ENCODE peak calls at places on chromosomes 16 and 17, in nine cellular contexts. One of them, this sample, is unnamed.
A peak's percentile ranks its signal among the peaks of the same experiment; 100 is the strongest.

GRCh38 chr16:55499951-55500350 is 8.9 kb upstream of the LPCAT2 start:
- DNase-seq in IMR-90: peak; percentile 99
- DNase-seq in Panc1: no peak
- DNase-seq in keratinocyte: peak; percentile 68
- DNase-seq in WERI-Rb-1: peak; percentile 40
- DNase-seq in fibroblast of lung: peak; percentile 100
- DNase-seq in transverse colon: no peak
- DNase-seq in astrocyte: peak; percentile 100
- DNase-seq in upper lobe of right lung: no peak
- DNase-seq in this sample: peak; percentile 98

GRCh38 chr16:1002399-1003161 is 21.0 kb downstream of the SOX8 start:
- DNase-seq in IMR-90: peak; percentile 81
- DNase-seq in WERI-Rb-1: no peak
- DNase-seq in keratinocyte: peak; percentile 26
- DNase-seq in transverse colon: peak; percentile 42
- DNase-seq in astrocyte: peak; percentile 66
- DNase-seq in fibroblast of lung: peak; percentile 75
- DNase-seq in upper lobe of right lung: no peak
- DNase-seq in Panc1: peak; percentile 89
- DNase-seq in this sample: peak; percentile 73

GRCh38 chr16:57380671-57381462 is 8.6 kb downstream of the CX3CL1 start:
- DNase-seq in WERI-Rb-1: no peak
- DNase-seq in fibroblast of lung: peak; percentile 25
- DNase-seq in upper lobe of right lung: no peak
- DNase-seq in astrocyte: no peak
- DNase-seq in IMR-90: peak; percentile 11
- DNase-seq in Panc1: no peak
- DNase-seq in transverse colon: no peak
- DNase-seq in keratinocyte: no peak
- DNase-seq in this sample: peak; percentile 51

GRCh38 chr16:86878290-86879160 is 300.2 kb downstream of the FOXL1 start:
- DNase-seq in WERI-Rb-1: no peak
- DNase-seq in upper lobe of right lung: peak; percentile 52
- DNase-seq in keratinocyte: no peak
- DNase-seq in Panc1: no peak
- DNase-seq in astrocyte: no peak
- DNase-seq in fibroblast of lung: no peak
- DNase-seq in transverse colon: no peak
- DNase-seq in IMR-90: no peak
- DNase-seq in this sample: no peak

GRCh38 chr17:79947351-79948031 is 88.2 kb downstream of the TBC1D16 start:
- DNase-seq in transverse colon: no peak
- DNase-seq in fibroblast of lung: peak; percentile 95
- DNase-seq in astrocyte: peak; percentile 96
- DNase-seq in WERI-Rb-1: peak; percentile 8
- DNase-seq in keratinocyte: peak; percentile 13
- DNase-seq in IMR-90: peak; percentile 10
- DNase-seq in Panc1: no peak
- DNase-seq in upper lobe of right lung: peak; percentile 60
- DNase-seq in this sample: no peak

GRCh38 chr16:78789556-78789955 is 690.1 kb downstream of the WWOX start:
- DNase-seq in IMR-90: no peak
- DNase-seq in upper lobe of right lung: no peak
- DNase-seq in transverse colon: no peak
- DNase-seq in keratinocyte: no peak
- DNase-seq in astrocyte: no peak
- DNase-seq in WERI-Rb-1: no peak
- DNase-seq in fibroblast of lung: no peak
- DNase-seq in Panc1: no peak
- DNase-seq in this sample: no peak

GRCh38 chr17:29195465-29196081 is 15.4 kb upstream of the MYO18A start:
- DNase-seq in transverse colon: no peak
- DNase-seq in astrocyte: no peak
- DNase-seq in IMR-90: no peak
- DNase-seq in Panc1: no peak
- DNase-seq in WERI-Rb-1: no peak
- DNase-seq in keratinocyte: no peak
- DNase-seq in fibroblast of lung: no peak
- DNase-seq in upper lobe of right lung: no peak
- DNase-seq in this sample: no peak

GRCh38 chr17:8163978-8164814 is 1.4 kb upstream of the VAMP2 start:
- DNase-seq in keratinocyte: no peak
- DNase-seq in WERI-Rb-1: peak; percentile 88
- DNase-seq in IMR-90: peak; percentile 59
- DNase-seq in transverse colon: peak; percentile 82
- DNase-seq in upper lobe of right lung: peak; percentile 83
- DNase-seq in astrocyte: peak; percentile 25
- DNase-seq in fibroblast of lung: peak; percentile 37
- DNase-seq in Panc1: no peak
- DNase-seq in this sample: peak; percentile 55

GRCh38 chr17:30905742-30906100 is 317 bp downstream of the TEFM start:
- DNase-seq in Panc1: no peak
- DNase-seq in WERI-Rb-1: no peak
- DNase-seq in transverse colon: peak; percentile 11
- DNase-seq in astrocyte: no peak
- DNase-seq in keratinocyte: no peak
- DNase-seq in IMR-90: no peak
- DNase-seq in upper lobe of right lung: no peak
- DNase-seq in fibroblast of lung: no peak
- DNase-seq in this sample: peak; percentile 7

GRCh38 chr17:42281571-42282096 is 5.4 kb upstream of the STAT5B start:
- DNase-seq in WERI-Rb-1: peak; percentile 6
- DNase-seq in IMR-90: no peak
- DNase-seq in fibroblast of lung: no peak
- DNase-seq in transverse colon: no peak
- DNase-seq in upper lobe of right lung: peak; percentile 16
- DNase-seq in keratinocyte: no peak
- DNase-seq in astrocyte: no peak
- DNase-seq in Panc1: no peak
- DNase-seq in this sample: no peak

GRCh38 chr16:47013910-47014309 is 40.4 kb upstream of the DNAJA2 start:
- DNase-seq in keratinocyte: no peak
- DNase-seq in transverse colon: no peak
- DNase-seq in astrocyte: no peak
- DNase-seq in IMR-90: no peak
- DNase-seq in Panc1: no peak
- DNase-seq in upper lobe of right lung: no peak
- DNase-seq in WERI-Rb-1: no peak
- DNase-seq in fibroblast of lung: no peak
- DNase-seq in this sample: no peak
- TF ChIP-seq CTCF in keratinocyte: no peak
- TF ChIP-seq CTCF in transverse colon: no peak
- TF ChIP-seq CTCF in astrocyte: no peak
- TF ChIP-seq CTCF in IMR-90: no peak
- TF ChIP-seq CTCF in Panc1: no peak
- TF ChIP-seq CTCF in upper lobe of right lung: no peak
- TF ChIP-seq CTCF in WERI-Rb-1: no peak
- TF ChIP-seq CTCF in fibroblast of lung: no peak
- TF ChIP-seq CTCF in this sample: no peak

GRCh38 chr16:90047714-90048346 is 28.6 kb upstream of the DBNDD1 start:
- DNase-seq in transverse colon: no peak
- DNase-seq in fibroblast of lung: no peak
- DNase-seq in upper lobe of right lung: no peak
- DNase-seq in keratinocyte: no peak
- DNase-seq in IMR-90: no peak
- DNase-seq in astrocyte: no peak
- DNase-seq in WERI-Rb-1: no peak
- DNase-seq in Panc1: no peak
- DNase-seq in this sample: no peak

GRCh38 chr16:90046971-90047713 is 27.9 kb upstream of the DBNDD1 start:
- DNase-seq in transverse colon: peak; percentile 54
- DNase-seq in WERI-Rb-1: no peak
- DNase-seq in upper lobe of right lung: peak; percentile 87
- DNase-seq in astrocyte: peak; percentile 38
- DNase-seq in IMR-90: peak; percentile 58
- DNase-seq in fibroblast of lung: peak; percentile 57
- DNase-seq in Panc1: no peak
- DNase-seq in keratinocyte: no peak
- DNase-seq in this sample: peak; percentile 72

GRCh38 chr16:90048347-90048722 is 28.8 kb downstream of the PRDM7 start:
- DNase-seq in transverse colon: no peak
- DNase-seq in WERI-Rb-1: no peak
- DNase-seq in fibroblast of lung: no peak
- DNase-seq in Panc1: no peak
- DNase-seq in IMR-90: no peak
- DNase-seq in upper lobe of right lung: no peak
- DNase-seq in astrocyte: no peak
- DNase-seq in keratinocyte: no peak
- DNase-seq in this sample: no peak

GRCh38 chr16:90044111-90044551 is 24.9 kb upstream of the DBNDD1 start:
- DNase-seq in fibroblast of lung: peak; percentile 44
- DNase-seq in Panc1: no peak
- DNase-seq in transverse colon: peak; percentile 74
- DNase-seq in WERI-Rb-1: no peak
- DNase-seq in astrocyte: peak; percentile 18
- DNase-seq in keratinocyte: peak; percentile 60
- DNase-seq in IMR-90: no peak
- DNase-seq in upper lobe of right lung: peak; percentile 69
- DNase-seq in this sample: no peak

GRCh38 chr16:90046122-90046970 is 27.1 kb upstream of the DBNDD1 start:
- DNase-seq in keratinocyte: no peak
- DNase-seq in upper lobe of right lung: peak; percentile 53
- DNase-seq in Panc1: no peak
- DNase-seq in WERI-Rb-1: no peak
- DNase-seq in IMR-90: no peak
- DNase-seq in astrocyte: no peak
- DNase-seq in transverse colon: no peak
- DNase-seq in fibroblast of lung: no peak
- DNase-seq in this sample: no peak
- H3K4me3 ChIP-seq in keratinocyte: no peak overlapping the region
- H3K4me3 ChIP-seq in upper lobe of right lung: peak overlapping the region; percentile 32
- H3K4me3 ChIP-seq in Panc1: peak overlapping the region; percentile 35
- H3K4me3 ChIP-seq in WERI-Rb-1: no peak overlapping the region
- H3K4me3 ChIP-seq in IMR-90: no peak overlapping the region
- H3K4me3 ChIP-seq in astrocyte: no peak overlapping the region
- H3K4me3 ChIP-seq in transverse colon: no peak overlapping the region
- H3K4me3 ChIP-seq in fibroblast of lung: no peak overlapping the region
- H3K4me3 ChIP-seq in this sample: peak overlapping the region; percentile 5

GRCh38 chr16:89061590-89062380 is 31.9 kb upstream of the ACSF3 start:
- DNase-seq in IMR-90: no peak
- DNase-seq in Panc1: no peak
- DNase-seq in fibroblast of lung: no peak
- DNase-seq in WERI-Rb-1: peak; percentile 59
- DNase-seq in keratinocyte: no peak
- DNase-seq in transverse colon: no peak
- DNase-seq in astrocyte: no peak
- DNase-seq in upper lobe of right lung: no peak
- DNase-seq in this sample: no peak

GRCh38 chr16:89063768-89064320 is 29.8 kb upstream of the ACSF3 start:
- DNase-seq in transverse colon: no peak
- DNase-seq in Panc1: no peak
- DNase-seq in keratinocyte: no peak
- DNase-seq in astrocyte: no peak
- DNase-seq in upper lobe of right lung: no peak
- DNase-seq in IMR-90: no peak
- DNase-seq in fibroblast of lung: no peak
- DNase-seq in WERI-Rb-1: no peak
- DNase-seq in this sample: no peak

GRCh38 chr16:89061086-89061485 is 32.6 kb upstream of the ACSF3 start:
- DNase-seq in upper lobe of right lung: no peak
- DNase-seq in IMR-90: no peak
- DNase-seq in transverse colon: no peak
- DNase-seq in fibroblast of lung: no peak
- DNase-seq in WERI-Rb-1: no peak
- DNase-seq in Panc1: no peak
- DNase-seq in keratinocyte: no peak
- DNase-seq in astrocyte: no peak
- DNase-seq in this sample: no peak

GRCh38 chr16:89064606-89065444 is 28.8 kb upstream of the ACSF3 start:
- DNase-seq in Panc1: no peak
- DNase-seq in upper lobe of right lung: no peak
- DNase-seq in IMR-90: no peak
- DNase-seq in keratinocyte: no peak
- DNase-seq in astrocyte: no peak
- DNase-seq in WERI-Rb-1: no peak
- DNase-seq in fibroblast of lung: no peak
- DNase-seq in transverse colon: no peak
- DNase-seq in this sample: no peak

DNA sequence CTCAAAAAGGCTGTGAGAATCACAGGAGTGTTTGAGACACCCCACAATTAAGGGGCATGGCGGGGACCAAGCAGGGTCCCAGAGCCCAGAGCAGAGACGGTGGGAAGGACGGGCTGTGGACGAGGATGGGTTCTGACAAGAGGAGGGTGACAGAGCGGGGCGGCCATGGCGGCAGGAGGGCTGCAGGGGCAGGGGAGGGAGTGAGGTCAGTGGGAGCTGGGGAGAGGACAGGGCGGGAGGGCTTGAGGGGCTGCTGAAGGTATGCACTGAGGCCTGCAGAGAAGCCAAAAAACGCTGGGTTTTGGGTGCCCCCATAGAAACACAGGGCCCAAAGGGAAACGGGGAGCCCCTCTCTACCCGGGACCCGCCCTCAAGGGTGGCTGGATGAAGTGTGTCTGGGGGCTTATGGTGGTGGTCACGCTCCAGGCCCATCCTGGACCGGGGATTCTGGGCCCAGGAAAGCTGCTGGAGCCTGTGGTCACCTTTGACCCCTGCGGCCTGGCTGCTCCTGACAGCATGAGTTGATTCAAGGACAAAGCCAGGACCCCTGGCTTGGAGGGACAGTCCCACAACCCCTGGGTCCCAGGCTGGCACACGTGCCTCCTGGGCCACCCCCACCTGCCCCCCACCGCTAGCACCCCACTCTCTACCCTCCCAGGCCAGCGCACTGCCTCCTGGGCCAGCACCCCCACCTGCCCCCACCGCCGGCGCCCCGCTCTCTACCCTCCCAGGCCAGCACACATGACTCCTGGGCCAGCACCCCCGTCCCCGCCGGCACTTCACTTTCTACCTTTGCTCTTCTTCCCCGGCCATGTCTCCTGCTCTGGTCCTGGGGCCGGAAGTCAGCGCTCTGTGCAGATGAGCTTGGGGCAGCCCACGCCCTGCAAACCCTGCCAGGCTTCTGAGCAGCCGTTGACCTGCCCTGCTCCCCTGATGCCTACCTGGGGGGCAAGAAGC is 31.0 kb upstream of the ACSF3 start:
- DNase-seq in transverse colon: no peak
- DNase-seq in fibroblast of lung: no peak
- DNase-seq in Panc1: no peak
- DNase-seq in upper lobe of right lung: no peak
- DNase-seq in IMR-90: no peak
- DNase-seq in WERI-Rb-1: no peak
- DNase-seq in astrocyte: no peak
- DNase-seq in keratinocyte: no peak
- DNase-seq in this sample: no peak
- TF ChIP-seq CTCF in transverse colon: no peak
- TF ChIP-seq CTCF in fibroblast of lung: no peak
- TF ChIP-seq CTCF in Panc1: no peak
- TF ChIP-seq CTCF in upper lobe of right lung: no peak
- TF ChIP-seq CTCF in IMR-90: no peak
- TF ChIP-seq CTCF in WERI-Rb-1: no peak
- TF ChIP-seq CTCF in astrocyte: no peak
- TF ChIP-seq CTCF in keratinocyte: no peak
- TF ChIP-seq CTCF in this sample: no peak

DNA sequence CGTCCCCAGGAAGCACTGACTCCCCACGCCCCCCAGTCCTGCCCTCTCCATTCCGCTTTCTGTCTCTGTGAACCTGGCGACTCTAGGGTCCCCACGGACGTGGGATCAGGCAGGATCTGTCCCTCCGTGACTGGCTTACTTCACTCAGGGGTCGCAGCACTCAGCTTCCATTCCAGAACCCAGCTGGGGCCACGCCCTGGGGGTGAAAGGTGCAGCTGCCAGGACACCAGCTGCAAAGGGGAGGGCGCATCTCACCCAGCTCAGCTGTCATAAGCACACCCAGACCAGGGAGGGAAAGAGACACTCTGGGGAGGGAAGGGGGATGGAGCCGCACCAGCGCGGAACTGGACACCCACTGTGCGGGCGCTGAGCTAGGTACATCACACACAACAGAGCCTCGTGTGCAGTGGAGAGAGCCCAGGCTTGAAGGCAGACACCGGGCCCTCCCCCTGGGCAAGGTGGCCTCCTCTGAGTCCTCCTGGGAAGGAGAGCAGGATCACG is 18.5 kb upstream of the HEXD start:
- DNase-seq in transverse colon: no peak
- DNase-seq in fibroblast of lung: no peak
- DNase-seq in keratinocyte: no peak
- DNase-seq in astrocyte: no peak
- DNase-seq in Panc1: no peak
- DNase-seq in upper lobe of right lung: no peak
- DNase-seq in WERI-Rb-1: peak; percentile 90
- DNase-seq in IMR-90: no peak
- DNase-seq in this sample: no peak
- H3K4me3 ChIP-seq in transverse colon: no peak overlapping the region
- H3K4me3 ChIP-seq in fibroblast of lung: no peak overlapping the region
- H3K4me3 ChIP-seq in keratinocyte: no peak overlapping the region
- H3K4me3 ChIP-seq in astrocyte: no peak overlapping the region
- H3K4me3 ChIP-seq in Panc1: no peak overlapping the region
- H3K4me3 ChIP-seq in upper lobe of right lung: no peak overlapping the region
- H3K4me3 ChIP-seq in WERI-Rb-1: peak overlapping the region; percentile 2
- H3K4me3 ChIP-seq in IMR-90: no peak overlapping the region
- H3K4me3 ChIP-seq in this sample: no peak overlapping the region